ENCODE peak calls at places on chromosome 14, in seven cellular contexts. U is HuH-7, A is AG04450, X is osteocyte, P is Ammon's horn, L is fibroblast of the conjunctiva, N is fibroblast of the aortic adventitia. V is an unnamed sample.

GRCh38 chr14:55446833-55447232 is 6.4 kb upstream of the TBPL2 start:
- DNase-seq in U (no peak), A (peak; percentile 73), X (no peak), P (no peak), L (no peak), N (peak; percentile 86), V (peak; percentile 10)

GRCh38 chr14:73261075-73261474 is 23.8 kb downstream of the PAPLN start:
- DNase-seq in U (no peak), A (no peak), X (no peak), P (no peak), L (no peak), N (no peak), V (no peak)

GRCh38 chr14:50801706-50802105 is 29.3 kb downstream of the NIN start:
- DNase-seq in U (no peak), A (no peak), X (no peak), P (no peak), L (no peak), N (peak; percentile 45), V (peak; percentile 49)

GRCh38 chr14:105411017-105411941 is 8.3 kb upstream of the MTA1 start:
- DNase-seq in U (peak; percentile 86), A (no peak), X (no peak), P (no peak), L (no peak), N (peak; percentile 10), V (no peak)

GRCh38 chr14:102445641-102446040 is 63.9 kb downstream of the ANKRD9 start:
- DNase-seq in U (no peak), A (no peak), X (no peak), P (no peak), L (no peak), N (no peak), V (no peak)

GRCh38 chr14:81710232-81710845 is 176.7 kb upstream of the SEL1L start:
- DNase-seq in U (peak; percentile 15), A (no peak), X (no peak), P (peak; percentile 78), L (peak; percentile 0), N (peak; percentile 4), V (no peak)

GRCh38 chr14:101506921-101507300 is 54.4 kb upstream of the DIO3 start:
- DNase-seq in U (no peak), A (no peak), X (no peak), P (no peak), L (no peak), N (no peak), V (no peak)

GRCh38 chr14:71240866-71241520 is 333.7 kb downstream of the PCNX1 start:
- DNase-seq in U (no peak), A (no peak), X (peak; percentile 23), P (no peak), L (no peak), N (peak; percentile 69), V (no peak)

GRCh38 chr14:105486974-105487448 is 325 bp downstream of the CRIP1 start:
- DNase-seq in U (no peak), A (no peak), X (no peak), P (no peak), L (peak; percentile 23), N (no peak), V (no peak)